ENCODE peak calls at places on chromosomes 4 and X, in four cellular contexts. O is H9, A is IMR-90, F is mesendoderm. W is an unnamed sample.

GRCh38 chr4:68654946-68655721 is 15.3 kb downstream of the UGT2B15 start:
- DNase-seq in O (no peak), A (no peak), F (no peak), W (no peak)

GRCh38 chr4:40564815-40565505 is 64.7 kb downstream of the RBM47 start:
- DNase-seq in O (no peak), A (no peak), F (peak; percentile 86), W (no peak)

GRCh38 chr4:176794151-176794550 is 1.4 kb upstream of the VEGFC start:
- DNase-seq in O (no peak), A (peak; percentile 98), F (no peak), W (no peak)

GRCh38 chr4:162458051-162458450 is 294.3 kb upstream of the FSTL5 start:
- DNase-seq in O (no peak), A (no peak), F (no peak), W (no peak)

GRCh38 chrX:19579485-19579884 is 64.2 kb upstream of the MAP3K15 start:
- DNase-seq in O (no peak), A (peak; percentile 75), F (no peak), W (no peak)

GRCh38 chr4:133869486-133869885 is 332.1 kb downstream of the PABPC4L start:
- DNase-seq in O (no peak), A (no peak), F (no peak), W (no peak)

GRCh38 chr4:182749768-182750167 is 167.4 kb downstream of the DCTD start:
- DNase-seq in O (no peak), A (peak; percentile 27), F (no peak), W (no peak)

GRCh38 chr4:68272860-68273259 is 27.4 kb upstream of the TMPRSS11B start:
- DNase-seq in O (no peak), A (no peak), F (peak; percentile 77), W (no peak)

GRCh38 chrX:151384807-151385206 is 12.2 kb upstream of the VMA21 start:
- DNase-seq in O (no peak), A (no peak), F (no peak), W (no peak)

GRCh38 chr4:56468097-56468422 is 643 bp downstream of the SRP72 start:
- DNase-seq in O (no peak), A (peak; percentile 35), F (peak; percentile 82), W (no peak)

GRCh38 chrX:135327299-135327698 is 18.0 kb downstream of the ETDC start:
- DNase-seq in O (no peak), A (peak; percentile 94), F (no peak), W (no peak)

GRCh38 chr4:106325800-106326199 is 9.4 kb downstream of the AIMP1 start:
- DNase-seq in O (no peak), A (no peak), F (no peak), W (no peak)

GRCh38 chrX:16786791-16787735 is 797 bp downstream of the TXLNG start:
- DNase-seq in O (no peak), A (no peak), F (no peak), W (peak; percentile 46)

GRCh38 chr4:186144180-186144579 is 39.7 kb downstream of the FAM149A start:
- DNase-seq in O (peak; percentile 46), A (peak; percentile 21), F (peak; percentile 59), W (peak; percentile 59)

GRCh38 chr4:16229604-16230003 is 3.3 kb upstream of the TAPT1 start:
- DNase-seq in O (no peak), A (no peak), F (no peak), W (no peak)

GRCh38 chr4:1312821-1313640 is 23.3 kb downstream of the MAEA start:
- DNase-seq in O (no peak), A (no peak), F (no peak), W (no peak)

GRCh38 chr4:158826882-158827281 is 58.1 kb downstream of the FNIP2 start:
- DNase-seq in O (no peak), A (no peak), F (no peak), W (no peak)

GRCh38 chr4:4601803-4602369 is 60.0 kb upstream of the STX18 start:
- DNase-seq in O (no peak), A (no peak), F (no peak), W (no peak)

GRCh38 chr4:153929651-153930050 is 140.8 kb upstream of the SFRP2 start:
- DNase-seq in O (no peak), A (no peak), F (no peak), W (no peak)

GRCh38 chr4:145285928-145286327 is 105.5 kb upstream of the OTUD4 start:
- DNase-seq in O (no peak), A (peak; percentile 52), F (no peak), W (no peak)

GRCh38 chr4:103046416-103047290 is 27.1 kb upstream of the SLC9B1 start:
- DNase-seq in O (peak; percentile 41), A (peak; percentile 46), F (peak; percentile 70), W (no peak)

GRCh38 chr4:97917115-97917514 is 226.2 kb downstream of the STPG2 start:
- DNase-seq in O (no peak), A (no peak), F (no peak), W (no peak)

DNA sequence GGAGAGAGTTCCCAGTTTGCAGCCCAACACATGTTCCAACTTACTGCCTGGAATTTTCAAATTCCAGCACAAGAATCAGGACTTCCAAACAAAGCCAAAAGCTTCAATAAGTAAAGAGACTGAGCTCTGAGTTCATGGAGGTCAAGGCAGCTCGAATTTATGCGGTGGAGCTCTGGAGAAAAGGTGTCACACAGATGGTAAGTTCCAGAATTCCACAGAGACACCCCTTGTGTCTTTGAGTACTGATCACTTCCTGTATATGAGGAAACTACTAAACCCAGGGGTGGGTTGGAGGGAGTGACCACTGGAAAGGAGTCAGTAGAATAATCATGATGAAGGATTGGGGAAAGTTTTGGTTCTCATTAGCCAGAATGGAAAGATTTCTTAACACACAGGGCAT is 118.5 kb upstream of the GUCY1A1 start:
- DNase-seq in O (no peak), A (peak; percentile 14), F (peak; percentile 16), W (no peak)
- H4K5ac ChIP-seq in O (no peak overlapping the region), A (peak overlapping the region; percentile 48), F (no peak overlapping the region), W (no peak overlapping the region)

DNA sequence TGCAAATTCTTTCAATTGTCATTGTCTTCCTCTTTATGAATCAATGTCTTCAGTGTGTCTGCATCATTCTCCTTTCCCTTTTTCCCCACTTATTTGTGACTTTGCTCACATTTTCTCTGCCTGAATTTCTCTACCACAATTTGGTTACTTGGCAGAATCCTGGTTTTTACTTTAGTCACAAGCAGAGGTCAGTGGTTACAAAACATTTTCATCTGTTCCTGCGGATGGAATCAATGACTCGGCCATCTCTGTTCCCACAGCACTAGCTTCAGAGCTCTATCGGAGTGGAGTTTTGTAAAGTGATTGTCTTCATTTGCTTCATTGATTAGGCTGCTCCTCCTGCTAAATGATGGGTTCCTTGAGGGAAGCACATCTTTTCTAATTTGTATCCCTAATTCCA is 501.3 kb upstream of the AADAT start:
- DNase-seq in O (no peak), A (peak; percentile 0), F (peak; percentile 23), W (no peak)
- H4K5ac ChIP-seq in O (no peak overlapping the region), A (no peak overlapping the region), F (no peak overlapping the region), W (no peak overlapping the region)

GRCh38 chr4:76309939-76310549 is 3.5 kb downstream of the STBD1 start:
- DNase-seq in O (no peak), A (no peak), F (no peak), W (no peak)

GRCh38 chr4:76310683-76311082 is 4.2 kb downstream of the STBD1 start:
- DNase-seq in O (no peak), A (no peak), F (no peak), W (no peak)

GRCh38 chr4:76312457-76312856 is 5.9 kb downstream of the STBD1 start:
- DNase-seq in O (no peak), A (no peak), F (no peak), W (no peak)

GRCh38 chr4:76308548-76308947 is 2.0 kb downstream of the STBD1 start:
- DNase-seq in O (no peak), A (no peak), F (peak; percentile 48), W (no peak)

DNA sequence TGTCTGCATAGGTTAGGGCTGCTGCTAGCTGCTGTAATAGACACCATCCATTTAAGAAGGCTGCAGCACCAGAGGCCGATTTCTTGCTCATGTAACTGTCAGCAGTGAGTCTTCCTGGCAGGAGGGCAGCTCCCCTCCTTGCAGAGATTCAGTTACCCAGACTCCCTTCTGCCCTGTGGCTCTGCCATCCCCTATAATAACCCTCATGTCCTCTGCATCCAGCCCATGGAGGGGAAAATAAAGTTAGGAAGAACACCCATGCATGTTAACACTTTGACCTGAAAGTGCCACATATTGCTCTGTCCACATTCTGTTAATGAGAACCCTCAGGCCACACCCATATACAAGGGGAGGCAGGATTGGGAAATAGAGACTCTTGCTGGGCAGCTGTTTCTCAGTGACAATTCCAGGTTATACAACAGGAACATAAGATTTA is 5.4 kb downstream of the STBD1 start:
- DNase-seq in O (no peak), A (no peak), F (no peak), W (no peak)
- H4K5ac ChIP-seq in O (no peak overlapping the region), A (no peak overlapping the region), F (no peak overlapping the region), W (no peak overlapping the region)

GRCh38 chrX:71604796-71605568 is 13.3 kb downstream of the CXCR3 start:
- DNase-seq in O (no peak), A (no peak), F (no peak), W (no peak)
- H4K5ac ChIP-seq in O (no peak overlapping the region), A (no peak overlapping the region), F (no peak overlapping the region), W (no peak overlapping the region)

GRCh38 chr4:70623301-70623700 is 5.2 kb upstream of the ENAM start:
- DNase-seq in O (no peak), A (no peak), F (no peak), W (no peak)

GRCh38 chr4:70613893-70614572 is 14.5 kb upstream of the ENAM start:
- DNase-seq in O (no peak), A (no peak), F (no peak), W (no peak)

GRCh38 chr4:70619778-70620177 is 8.8 kb upstream of the ENAM start:
- DNase-seq in O (no peak), A (no peak), F (no peak), W (no peak)

GRCh38 chr4:70624226-70624793 is 4.2 kb upstream of the ENAM start:
- DNase-seq in O (no peak), A (no peak), F (no peak), W (no peak)

DNA sequence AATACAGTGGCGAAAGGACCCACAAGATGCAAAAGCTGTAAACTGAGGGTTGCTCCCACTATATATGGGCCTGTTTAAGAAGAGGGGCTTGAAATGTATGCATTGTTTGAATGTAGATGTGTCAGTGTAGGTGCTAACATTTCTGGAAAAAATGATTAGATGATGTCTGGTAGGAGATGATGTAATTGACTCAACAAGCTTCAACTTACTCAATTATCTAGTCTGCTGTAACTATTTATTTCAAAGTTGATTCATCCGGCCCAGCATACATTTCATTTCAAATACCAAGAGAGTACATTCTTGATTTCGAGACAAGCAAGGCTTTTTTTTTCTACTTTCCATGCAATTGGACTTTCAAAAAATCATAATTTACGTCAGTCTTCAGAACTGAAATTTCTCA is 9.3 kb upstream of the ENAM start:
- DNase-seq in O (no peak), A (no peak), F (no peak), W (no peak)
- H4K5ac ChIP-seq in O (no peak overlapping the region), A (no peak overlapping the region), F (no peak overlapping the region), W (no peak overlapping the region)

GRCh38 chr4:165783626-165784025 is 89.4 kb upstream of the TLL1 start:
- DNase-seq in O (no peak), A (no peak), F (no peak), W (no peak)

GRCh38 chr4:165784672-165785071 is 88.4 kb upstream of the TLL1 start:
- DNase-seq in O (no peak), A (no peak), F (no peak), W (no peak)

GRCh38 chr4:165780735-165781134 is 92.3 kb upstream of the TLL1 start:
- DNase-seq in O (no peak), A (no peak), F (no peak), W (no peak)

GRCh38 chr4:165785337-165785736 is 87.7 kb upstream of the TLL1 start:
- DNase-seq in O (no peak), A (no peak), F (no peak), W (no peak)

GRCh38 chr4:165779950-165780670 is 92.9 kb upstream of the TLL1 start:
- DNase-seq in O (no peak), A (no peak), F (no peak), W (no peak)
- H4K5ac ChIP-seq in O (no peak overlapping the region), A (no peak overlapping the region), F (no peak overlapping the region), W (no peak overlapping the region)